ENCODE peak calls at places on chromosome 10, in seven cellular contexts. One of them, this sample, is unnamed.

GRCh38 chr10:5596611-5597341 is 69.6 kb downstream of the ASB13 start:
- DNase-seq in ureter: no peak
- DNase-seq in mesenteric fat pad: no peak
- DNase-seq in HL-60: no peak
- DNase-seq in BJ: no peak
- DNase-seq in astrocyte of the spinal cord: no peak
- DNase-seq in activated naive CD4-positive, alpha-beta T cell: no peak
- DNase-seq in this sample: no peak

GRCh38 chr10:91077549-91078017 is 142.9 kb upstream of the PCGF5 start:
- DNase-seq in ureter: peak
- DNase-seq in mesenteric fat pad: no peak
- DNase-seq in HL-60: no peak
- DNase-seq in BJ: no peak
- DNase-seq in astrocyte of the spinal cord: peak
- DNase-seq in activated naive CD4-positive, alpha-beta T cell: no peak
- DNase-seq in this sample: no peak

GRCh38 chr10:122957474-122957873 is 3.4 kb upstream of the C10orf88 start:
- DNase-seq in ureter: no peak
- DNase-seq in mesenteric fat pad: no peak
- DNase-seq in HL-60: no peak
- DNase-seq in BJ: no peak
- DNase-seq in astrocyte of the spinal cord: no peak
- DNase-seq in activated naive CD4-positive, alpha-beta T cell: no peak
- DNase-seq in this sample: no peak

GRCh38 chr10:119821172-119821571 is 51.5 kb downstream of the MCMBP start:
- DNase-seq in ureter: no peak
- DNase-seq in mesenteric fat pad: no peak
- DNase-seq in HL-60: peak
- DNase-seq in BJ: no peak
- DNase-seq in astrocyte of the spinal cord: no peak
- DNase-seq in activated naive CD4-positive, alpha-beta T cell: no peak
- DNase-seq in this sample: no peak

GRCh38 chr10:67114945-67115344 is 189.1 kb downstream of the LRRTM3 start:
- DNase-seq in ureter: no peak
- DNase-seq in mesenteric fat pad: no peak
- DNase-seq in HL-60: no peak
- DNase-seq in BJ: no peak
- DNase-seq in astrocyte of the spinal cord: no peak
- DNase-seq in activated naive CD4-positive, alpha-beta T cell: no peak
- DNase-seq in this sample: no peak

GRCh38 chr10:36476399-36476798 is 649.0 kb upstream of the ANKRD30A start:
- DNase-seq in ureter: no peak
- DNase-seq in mesenteric fat pad: no peak
- DNase-seq in HL-60: no peak
- DNase-seq in BJ: no peak
- DNase-seq in astrocyte of the spinal cord: no peak
- DNase-seq in activated naive CD4-positive, alpha-beta T cell: no peak
- DNase-seq in this sample: no peak

GRCh38 chr10:86329093-86329710 is 37.4 kb downstream of the GRID1 start:
- DNase-seq in ureter: no peak
- DNase-seq in mesenteric fat pad: no peak
- DNase-seq in HL-60: no peak
- DNase-seq in BJ: no peak
- DNase-seq in astrocyte of the spinal cord: no peak
- DNase-seq in activated naive CD4-positive, alpha-beta T cell: no peak
- DNase-seq in this sample: no peak

GRCh38 chr10:127579640-127580039 is 30.5 kb downstream of the NPS start:
- DNase-seq in ureter: no peak
- DNase-seq in mesenteric fat pad: no peak
- DNase-seq in HL-60: no peak
- DNase-seq in BJ: no peak
- DNase-seq in astrocyte of the spinal cord: no peak
- DNase-seq in activated naive CD4-positive, alpha-beta T cell: no peak
- DNase-seq in this sample: no peak

GRCh38 chr10:32957341-32958084 is 517 bp downstream of the ITGB1 start:
- DNase-seq in ureter: peak
- DNase-seq in mesenteric fat pad: peak
- DNase-seq in HL-60: no peak
- DNase-seq in BJ: no peak
- DNase-seq in astrocyte of the spinal cord: no peak
- DNase-seq in activated naive CD4-positive, alpha-beta T cell: no peak
- DNase-seq in this sample: no peak

GRCh38 chr10:69759641-69760040 is 42.1 kb upstream of the COL13A1 start:
- DNase-seq in ureter: no peak
- DNase-seq in mesenteric fat pad: no peak
- DNase-seq in HL-60: no peak
- DNase-seq in BJ: no peak
- DNase-seq in astrocyte of the spinal cord: no peak
- DNase-seq in activated naive CD4-positive, alpha-beta T cell: no peak
- DNase-seq in this sample: no peak

GRCh38 chr10:85646312-85646711 is 720.3 kb downstream of the GRID1 start:
- DNase-seq in ureter: no peak
- DNase-seq in mesenteric fat pad: no peak
- DNase-seq in HL-60: no peak
- DNase-seq in BJ: no peak
- DNase-seq in astrocyte of the spinal cord: peak
- DNase-seq in activated naive CD4-positive, alpha-beta T cell: no peak
- DNase-seq in this sample: no peak

GRCh38 chr10:49298990-49299815 is at the start of gene C10orf71:
- DNase-seq in ureter: no peak
- DNase-seq in mesenteric fat pad: no peak
- DNase-seq in HL-60: no peak
- DNase-seq in BJ: no peak
- DNase-seq in astrocyte of the spinal cord: peak
- DNase-seq in activated naive CD4-positive, alpha-beta T cell: no peak
- DNase-seq in this sample: no peak

GRCh38 chr10:103055105-103055504 is 137.0 kb downstream of the CNNM2 start:
- DNase-seq in ureter: no peak
- DNase-seq in mesenteric fat pad: no peak
- DNase-seq in HL-60: no peak
- DNase-seq in BJ: no peak
- DNase-seq in astrocyte of the spinal cord: no peak
- DNase-seq in activated naive CD4-positive, alpha-beta T cell: no peak
- DNase-seq in this sample: no peak

GRCh38 chr10:26093229-26093628 is 123.3 kb upstream of the GAD2 start:
- DNase-seq in ureter: no peak
- DNase-seq in mesenteric fat pad: no peak
- DNase-seq in HL-60: no peak
- DNase-seq in BJ: no peak
- DNase-seq in astrocyte of the spinal cord: no peak
- DNase-seq in activated naive CD4-positive, alpha-beta T cell: no peak
- DNase-seq in this sample: no peak

GRCh38 chr10:6780008-6780677 is 200.1 kb upstream of the PRKCQ start:
- DNase-seq in ureter: no peak
- DNase-seq in mesenteric fat pad: no peak
- DNase-seq in HL-60: no peak
- DNase-seq in BJ: no peak
- DNase-seq in astrocyte of the spinal cord: no peak
- DNase-seq in activated naive CD4-positive, alpha-beta T cell: no peak
- DNase-seq in this sample: no peak

GRCh38 chr10:102779680-102780079 is 35.9 kb downstream of the WBP1L start:
- DNase-seq in ureter: no peak
- DNase-seq in mesenteric fat pad: no peak
- DNase-seq in HL-60: no peak
- DNase-seq in BJ: no peak
- DNase-seq in astrocyte of the spinal cord: no peak
- DNase-seq in activated naive CD4-positive, alpha-beta T cell: no peak
- DNase-seq in this sample: no peak

GRCh38 chr10:112875474-112876267 is 74.4 kb upstream of the TCF7L2 start:
- DNase-seq in ureter: no peak
- DNase-seq in mesenteric fat pad: no peak
- DNase-seq in HL-60: no peak
- DNase-seq in BJ: peak
- DNase-seq in astrocyte of the spinal cord: peak
- DNase-seq in activated naive CD4-positive, alpha-beta T cell: no peak
- DNase-seq in this sample: peak

GRCh38 chr10:31768467-31768866 is 160.2 kb downstream of the ARHGAP12 start:
- DNase-seq in ureter: no peak
- DNase-seq in mesenteric fat pad: no peak
- DNase-seq in HL-60: no peak
- DNase-seq in BJ: no peak
- DNase-seq in astrocyte of the spinal cord: peak
- DNase-seq in activated naive CD4-positive, alpha-beta T cell: no peak
- DNase-seq in this sample: no peak

GRCh38 chr10:125880719-125881118 is 373 bp downstream of the DHX32 start:
- DNase-seq in ureter: no peak
- DNase-seq in mesenteric fat pad: no peak
- DNase-seq in HL-60: no peak
- DNase-seq in BJ: no peak
- DNase-seq in astrocyte of the spinal cord: peak
- DNase-seq in activated naive CD4-positive, alpha-beta T cell: no peak
- DNase-seq in this sample: no peak

GRCh38 chr10:68135922-68136718 is 26.8 kb downstream of the MYPN start:
- DNase-seq in ureter: no peak
- DNase-seq in mesenteric fat pad: no peak
- DNase-seq in HL-60: no peak
- DNase-seq in BJ: peak
- DNase-seq in astrocyte of the spinal cord: peak
- DNase-seq in activated naive CD4-positive, alpha-beta T cell: no peak
- DNase-seq in this sample: peak

GRCh38 chr10:31770307-31770902 is 158.2 kb downstream of the ARHGAP12 start:
- DNase-seq in ureter: no peak
- DNase-seq in mesenteric fat pad: no peak
- DNase-seq in HL-60: peak
- DNase-seq in BJ: no peak
- DNase-seq in astrocyte of the spinal cord: no peak
- DNase-seq in activated naive CD4-positive, alpha-beta T cell: peak
- DNase-seq in this sample: no peak

GRCh38 chr10:27258838-27259532 is 18.4 kb upstream of the ACBD5 start:
- DNase-seq in ureter: no peak
- DNase-seq in mesenteric fat pad: no peak
- DNase-seq in HL-60: no peak
- DNase-seq in BJ: no peak
- DNase-seq in astrocyte of the spinal cord: no peak
- DNase-seq in activated naive CD4-positive, alpha-beta T cell: no peak
- DNase-seq in this sample: no peak

GRCh38 chr10:46293832-46294640 is 7.2 kb downstream of the ANTXRL start:
- DNase-seq in ureter: peak
- DNase-seq in mesenteric fat pad: peak
- DNase-seq in HL-60: no peak
- DNase-seq in BJ: no peak
- DNase-seq in astrocyte of the spinal cord: no peak
- DNase-seq in activated naive CD4-positive, alpha-beta T cell: no peak
- DNase-seq in this sample: no peak

GRCh38 chr10:127702201-127702600 is 34.8 kb upstream of the FOXI2 start:
- DNase-seq in ureter: no peak
- DNase-seq in mesenteric fat pad: no peak
- DNase-seq in HL-60: no peak
- DNase-seq in BJ: no peak
- DNase-seq in astrocyte of the spinal cord: no peak
- DNase-seq in activated naive CD4-positive, alpha-beta T cell: no peak
- DNase-seq in this sample: no peak

GRCh38 chr10:101712997-101713396 is 18.0 kb upstream of the FBXW4 start:
- DNase-seq in ureter: no peak
- DNase-seq in mesenteric fat pad: no peak
- DNase-seq in HL-60: no peak
- DNase-seq in BJ: no peak
- DNase-seq in astrocyte of the spinal cord: no peak
- DNase-seq in activated naive CD4-positive, alpha-beta T cell: no peak
- DNase-seq in this sample: no peak

GRCh38 chr10:14416308-14416700 is 85.6 kb upstream of the FRMD4A start:
- DNase-seq in ureter: no peak
- DNase-seq in mesenteric fat pad: no peak
- DNase-seq in HL-60: no peak
- DNase-seq in BJ: no peak
- DNase-seq in astrocyte of the spinal cord: peak
- DNase-seq in activated naive CD4-positive, alpha-beta T cell: no peak
- DNase-seq in this sample: no peak

This sample was measured in GM04504.